ENCODE peak calls at places on chromosomes 1 and 21, in five cellular contexts. Z is left lung, T is neural progenitor cell, X is heart left ventricle, F is pancreas. Y is an unnamed sample.
A peak's percentile ranks its signal among the peaks of the same experiment; 100 is the strongest.

GRCh38 chr1:20234761-20235540 is 48.6 kb upstream of the PLA2G2C start:
- DNase-seq in Z (no peak), T (no peak), F (no peak), X (no peak), Y (no peak)

GRCh38 chr1:88462481-88463261 is 221.4 kb upstream of the PKN2 start:
- DNase-seq in T (peak; percentile 87), F (no peak), X (peak; percentile 66), Z (peak; percentile 67), Y (no peak)

GRCh38 chr1:18200918-18201317 is 93.3 kb downstream of the IGSF21 start:
- DNase-seq in F (no peak), T (no peak), Z (no peak), X (no peak), Y (no peak)

GRCh38 chr1:221841983-221842335 is 100.1 kb upstream of the DUSP10 start:
- DNase-seq in F (no peak), X (no peak), Z (no peak), T (no peak), Y (no peak)

GRCh38 chr1:231954751-231955150 is 328.2 kb downstream of the DISC1 start:
- DNase-seq in Z (no peak), F (no peak), X (no peak), T (no peak), Y (no peak)

GRCh38 chr1:87683557-87683956 is 354.9 kb downstream of the LMO4 start:
- DNase-seq in X (no peak), Z (no peak), T (no peak), F (no peak), Y (no peak)

GRCh38 chr1:222187566-222187965 is 360.3 kb downstream of the HHIPL2 start:
- DNase-seq in Z (no peak), F (no peak), T (no peak), X (no peak), Y (no peak)

GRCh38 chr1:26774462-26774861 is 13.3 kb upstream of the PIGV start:
- DNase-seq in T (no peak), X (no peak), F (no peak), Z (no peak), Y (no peak)

GRCh38 chr1:193185861-193186714 is at the start of gene B3GALT2:
- DNase-seq in X (no peak), F (no peak), Z (no peak), T (peak; percentile 5), Y (no peak)

GRCh38 chr1:4160181-4160580 is 260.1 kb upstream of the C1orf174 start:
- DNase-seq in T (no peak), F (no peak), Z (no peak), X (no peak), Y (peak; percentile 39)

GRCh38 chr1:30912913-30913652 is 4.5 kb upstream of the SDC3 start:
- DNase-seq in F (no peak), Z (peak; percentile 81), T (no peak), X (peak; percentile 79), Y (peak; percentile 81)

GRCh38 chr1:32521165-32521564 is 18.1 kb upstream of the ZBTB8A start:
- DNase-seq in F (peak; percentile 20), Z (no peak), T (no peak), X (no peak), Y (no peak)

GRCh38 chr1:109272831-109273547 is 10.0 kb downstream of the PSRC1 start:
- DNase-seq in F (no peak), Z (peak; percentile 80), X (no peak), T (no peak), Y (no peak)

GRCh38 chr1:33335020-33335419 is 14.1 kb upstream of the A3GALT2 start:
- DNase-seq in Z (no peak), X (no peak), T (no peak), F (no peak), Y (no peak)

GRCh38 chr1:110421159-110421777 is 13.8 kb upstream of the LAMTOR5 start:
- DNase-seq in F (no peak), T (no peak), Z (no peak), X (no peak), Y (no peak)

GRCh38 chr1:218345673-218346390 is 696 bp downstream of the TGFB2 start:
- DNase-seq in F (peak; percentile 46), T (peak; percentile 80), X (peak; percentile 84), Z (peak; percentile 86), Y (peak; percentile 82)

GRCh38 chr1:152912900-152913299 is 4.6 kb downstream of the IVL start:
- DNase-seq in X (no peak), Z (no peak), F (no peak), T (no peak), Y (no peak)

GRCh38 chr21:32611471-32611997 is 643 bp downstream of the CFAP298 start:
- DNase-seq in X (no peak), F (no peak), Z (peak; percentile 83), T (peak; percentile 57), Y (peak; percentile 73)

GRCh38 chr1:205770618-205771017 is 4.7 kb downstream of the RAB29 start:
- DNase-seq in Z (no peak), X (no peak), F (no peak), T (no peak), Y (no peak)
- H3K27ac ChIP-seq in Z (no peak overlapping the region), X (no peak overlapping the region), F (no peak overlapping the region), T (no peak overlapping the region), Y (no peak overlapping the region)

DNA sequence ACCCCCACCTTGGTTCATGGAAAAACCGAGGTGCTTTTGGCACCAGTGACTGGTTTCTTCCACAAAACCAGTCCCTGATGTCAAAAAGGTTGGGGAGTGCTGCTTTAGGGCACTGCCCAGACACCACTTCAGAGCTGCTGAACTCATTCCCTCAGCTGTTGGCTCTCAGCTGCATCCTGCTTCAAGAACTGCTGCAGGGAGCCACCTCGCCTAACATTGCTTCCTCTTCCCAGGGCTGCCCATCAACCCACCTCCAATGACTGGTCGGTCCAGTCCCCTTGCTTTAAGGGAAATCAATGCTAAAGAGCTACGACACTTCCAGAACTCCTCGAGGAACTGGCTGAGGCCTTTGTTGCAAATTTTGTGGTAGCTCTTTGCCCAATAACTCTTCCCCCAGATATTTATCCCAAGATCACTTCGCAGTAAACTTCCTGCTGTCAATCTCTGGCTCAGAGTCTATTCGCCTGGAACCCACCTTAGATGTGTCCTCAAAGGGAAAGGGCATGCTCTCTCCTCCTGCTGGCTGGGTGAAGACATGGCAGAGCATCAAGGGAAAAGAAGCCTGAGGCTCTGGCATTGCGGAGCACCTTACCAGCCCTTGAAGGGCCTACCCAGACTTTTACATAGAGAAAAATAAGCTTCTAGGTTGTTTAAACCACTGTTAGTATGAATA is 29.0 kb downstream of the C1orf52 start:
- DNase-seq in F (no peak), Z (no peak), T (peak; percentile 6), X (no peak), Y (no peak)
- TF ChIP-seq CTCF in F (no peak), Z (no peak), T (peak; percentile 38), X (no peak), Y (peak; percentile 18)

GRCh38 chr1:119631086-119631432 is 17.0 kb downstream of the ZNF697 start:
- DNase-seq in X (no peak), Z (no peak), T (no peak), F (no peak), Y (no peak)
- H3K4me3 ChIP-seq in X (no peak overlapping the region), Z (peak overlapping the region; percentile 21), T (no peak overlapping the region), F (peak overlapping the region; percentile 30), Y (peak overlapping the region; percentile 29)

DNA sequence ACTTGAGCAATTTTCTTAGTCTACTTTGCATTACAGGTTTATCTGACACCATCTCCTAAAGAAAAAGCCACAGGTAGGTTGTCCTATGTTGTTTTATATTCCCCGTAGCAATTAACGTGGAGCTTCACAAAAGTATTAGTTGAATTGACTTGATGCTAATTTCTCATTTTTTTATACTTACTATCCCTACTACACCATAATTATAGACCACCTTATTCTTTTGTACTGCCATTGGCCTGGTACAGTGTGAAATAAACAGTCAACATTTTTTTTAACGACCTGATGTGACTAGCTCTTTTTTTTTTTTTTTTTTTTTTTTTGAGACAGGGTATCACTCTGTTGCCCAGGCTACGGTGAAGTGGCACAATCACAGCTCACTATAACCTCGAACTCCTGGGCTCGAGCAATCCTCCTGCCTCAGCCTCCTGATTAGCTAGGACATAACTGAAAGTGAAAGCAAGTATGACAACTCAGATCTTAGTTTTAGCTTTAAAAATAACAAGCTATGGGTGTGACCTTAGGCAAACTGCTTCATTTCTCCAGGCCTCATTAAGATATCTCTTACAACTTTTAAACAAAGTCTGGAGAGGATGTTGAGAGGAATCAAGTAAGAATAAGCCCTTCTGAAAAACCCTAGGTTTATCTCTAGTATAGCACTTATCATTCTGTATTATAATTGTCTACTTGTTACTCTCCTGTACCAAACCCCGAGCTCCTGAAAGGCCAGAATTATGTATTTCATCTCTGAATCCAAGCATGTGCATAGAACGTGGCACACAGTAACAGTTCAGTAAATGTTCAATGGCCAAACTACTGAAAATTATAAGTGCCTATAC is 49.5 kb downstream of the LUZP1 start:
- DNase-seq in F (no peak), Z (no peak), X (no peak), T (no peak), Y (no peak)
- H3K27ac ChIP-seq in F (no peak overlapping the region), Z (peak overlapping the region; percentile 20), X (peak overlapping the region; percentile 25), T (no peak overlapping the region), Y (peak overlapping the region; percentile 15)

GRCh38 chr21:40054403-40054802 is 187.2 kb downstream of the PCP4 start:
- DNase-seq in X (no peak), Z (peak; percentile 73), F (peak; percentile 72), T (no peak), Y (peak; percentile 90)
- TF ChIP-seq CTCF in X (no peak), Z (no peak), F (no peak), T (no peak), Y (no peak)

GRCh38 chr1:22056043-22056442 is 3.5 kb downstream of the CDC42 start:
- DNase-seq in F (no peak), Z (no peak), X (no peak), T (no peak), Y (no peak)
- H3K4me3 ChIP-seq in F (no peak overlapping the region), Z (no peak overlapping the region), X (no peak overlapping the region), T (no peak overlapping the region), Y (no peak overlapping the region)

DNA sequence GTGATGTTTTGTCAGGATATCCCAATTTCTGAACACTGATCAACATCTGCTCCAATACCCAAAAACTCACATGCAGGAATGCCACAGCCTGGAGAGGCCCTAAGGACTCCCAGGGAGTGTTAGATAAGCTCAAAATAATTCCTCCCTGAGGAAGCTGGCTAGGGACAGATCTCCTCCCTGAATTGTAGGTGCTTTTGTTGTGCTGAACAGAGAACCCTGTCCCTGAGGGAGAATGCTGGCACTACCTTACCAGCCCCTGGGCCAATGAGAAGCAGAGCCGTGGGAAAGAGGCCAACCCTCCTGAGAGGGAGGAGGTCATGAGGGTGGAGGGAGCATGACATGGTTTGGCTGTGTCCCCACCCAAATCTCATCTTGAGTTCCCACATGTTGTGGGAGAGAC is 73.6 kb upstream of the PTGFRN start:
- DNase-seq in X (no peak), Z (no peak), T (no peak), F (no peak), Y (no peak)
- H3K27ac ChIP-seq in X (no peak overlapping the region), Z (no peak overlapping the region), T (no peak overlapping the region), F (no peak overlapping the region), Y (no peak overlapping the region)

DNA sequence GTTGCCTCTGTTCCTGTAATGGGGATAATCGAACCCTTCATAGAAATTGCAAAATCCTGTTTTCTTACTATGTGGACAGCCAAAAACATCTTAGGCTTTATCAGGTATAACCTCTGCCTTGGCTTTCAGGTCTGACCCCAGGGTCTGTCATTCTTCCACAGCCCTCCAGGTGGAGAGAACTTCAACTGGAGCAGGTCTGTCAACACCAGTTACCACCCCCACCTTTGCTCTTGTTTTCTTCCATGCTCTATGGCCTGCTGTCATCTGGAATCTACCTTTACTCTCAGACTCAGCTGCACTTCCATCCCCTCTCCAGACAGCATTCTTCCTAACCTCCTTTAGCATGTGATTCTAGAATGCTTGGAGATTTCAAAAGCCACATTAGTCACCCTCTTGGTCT is 10.4 kb upstream of the GJA9 start:
- DNase-seq in T (peak; percentile 24), F (no peak), X (no peak), Z (no peak), Y (no peak)
- TF ChIP-seq CTCF in T (peak; percentile 13), F (no peak), X (no peak), Z (no peak), Y (no peak)

GRCh38 chr1:10594481-10595050 is 119.8 kb downstream of the PEX14 start:
- DNase-seq in T (no peak), Z (no peak), X (no peak), F (no peak), Y (no peak)
- H3K4me3 ChIP-seq in T (no peak overlapping the region), Z (no peak overlapping the region), X (no peak overlapping the region), F (no peak overlapping the region), Y (no peak overlapping the region)

Y was measured in upper lobe of right lung.